ENCODE peak calls at places on chromosomes 16 and 17, in ten cellular contexts. F is right lobe of liver; I is stomach; C is psoas muscle; L is A673; X is tibial nerve; E is Peyer's patch; U is neural progenitor cell; D is CD4-positive, alpha-beta memory T cell; Z is IMR-90. O is an unnamed sample.

GRCh38 chr16:59632266-59632855 is 898.2 kb upstream of the GOT2 start:
- DNase-seq in F (no peak), I (no peak), C (no peak), L (no peak), X (no peak), E (no peak), U (no peak), D (no peak), Z (peak; percentile 68), O (no peak)

GRCh38 chr17:5678171-5678570 is 93.9 kb upstream of the NLRP1 start:
- DNase-seq in F (no peak), I (no peak), C (no peak), L (no peak), X (no peak), E (no peak), U (no peak), D (no peak), Z (no peak), O (no peak)

GRCh38 chr17:78397681-78398101 is 19.2 kb downstream of the PGS1 start:
- DNase-seq in F (no peak), I (no peak), C (peak; percentile 61), L (no peak), X (no peak), E (no peak), U (no peak), D (no peak), Z (peak; percentile 40), O (no peak)

GRCh38 chr16:23694707-23695373 is 16.2 kb downstream of the PLK1 start:
- DNase-seq in F (peak; percentile 24), I (no peak), C (no peak), L (no peak), X (no peak), E (no peak), U (peak; percentile 83), D (no peak), Z (peak; percentile 38), O (no peak)

GRCh38 chr16:78133919-78134318 is 34.5 kb downstream of the WWOX start:
- DNase-seq in F (no peak), I (no peak), C (no peak), L (no peak), X (no peak), E (no peak), U (no peak), D (no peak), Z (no peak), O (no peak)

GRCh38 chr16:55773859-55774549 is 58.9 kb downstream of the CES1 start:
- DNase-seq in F (no peak), I (no peak), C (no peak), L (no peak), X (no peak), E (no peak), U (no peak), D (no peak), Z (no peak), O (no peak)

GRCh38 chr16:1678500-1679098 is 520 bp downstream of the JPT2 start:
- DNase-seq in F (peak; percentile 66), I (peak; percentile 50), C (peak; percentile 39), L (peak; percentile 31), X (peak; percentile 16), E (peak; percentile 63), U (peak; percentile 41), D (peak; percentile 32), Z (peak; percentile 24), O (no peak)

GRCh38 chr16:19698480-19699465 is 19.3 kb downstream of the KNOP1 start:
- DNase-seq in F (no peak), I (no peak), C (no peak), L (no peak), X (peak; percentile 31), E (no peak), U (no peak), D (no peak), Z (peak; percentile 20), O (no peak)

GRCh38 chr16:68065716-68066305 is 19.4 kb upstream of the NFATC3 start:
- DNase-seq in F (no peak), I (peak; percentile 15), C (no peak), L (no peak), X (no peak), E (peak; percentile 29), U (no peak), D (no peak), Z (peak; percentile 82), O (no peak)

GRCh38 chr17:61366715-61367413 is 32.8 kb upstream of the TBX2 start:
- DNase-seq in F (no peak), I (peak; percentile 33), C (no peak), L (no peak), X (no peak), E (no peak), U (no peak), D (no peak), Z (no peak), O (no peak)

DNA sequence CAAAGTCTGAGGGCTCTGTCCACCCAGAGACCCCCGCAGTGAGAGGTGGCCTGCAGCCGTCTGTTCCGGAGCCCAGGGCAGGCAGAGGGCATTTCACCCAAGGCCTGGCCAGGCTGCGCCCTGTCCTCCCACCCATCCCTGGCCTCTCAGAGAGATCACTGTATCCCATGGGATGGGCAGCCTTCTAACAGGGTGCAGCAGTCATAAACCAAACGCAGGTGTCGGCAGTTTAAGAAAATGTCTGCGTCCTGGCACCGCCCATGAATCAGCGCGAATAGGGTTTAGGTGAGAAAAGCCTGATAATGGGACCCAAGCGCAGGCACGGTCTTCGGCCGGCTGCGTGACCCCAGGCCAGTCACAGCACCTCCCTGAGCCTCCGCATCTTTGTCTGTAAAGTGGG is 5.4 kb downstream of the CYBA start:
- DNase-seq in F (no peak), I (no peak), C (no peak), L (no peak), X (no peak), E (no peak), U (no peak), D (no peak), Z (no peak), O (no peak)
- H3K27ac ChIP-seq in F (no peak overlapping the region), I (no peak overlapping the region), C (no peak overlapping the region), L (no peak overlapping the region), X (no peak overlapping the region), E (no peak overlapping the region), U (no peak overlapping the region), D (no peak overlapping the region), Z (no peak overlapping the region), O (no peak overlapping the region)

DNA sequence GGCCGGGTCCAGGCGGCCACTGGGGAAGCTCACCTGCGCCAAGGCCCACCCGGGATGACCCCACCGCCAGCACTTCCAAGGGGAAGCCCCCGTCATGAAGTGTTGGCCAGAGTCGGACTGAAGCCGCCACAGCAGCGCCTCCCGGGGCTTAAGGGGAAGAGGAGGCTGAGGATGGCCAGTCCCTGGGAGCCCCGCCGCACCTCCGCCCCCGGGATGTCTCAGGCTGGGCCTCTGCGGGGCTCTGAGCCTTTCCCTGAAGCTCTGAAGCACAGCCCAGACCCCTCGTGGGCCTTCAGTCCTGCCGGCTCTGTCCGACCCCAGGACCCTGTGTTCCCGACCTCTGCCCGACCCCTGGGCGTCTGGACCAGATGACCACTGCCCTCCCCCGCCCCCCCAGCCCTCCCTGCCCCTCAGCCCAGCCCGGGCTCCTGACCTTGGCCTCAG is 42.8 kb upstream of the ACSF3 start:
- DNase-seq in F (no peak), I (no peak), C (no peak), L (no peak), X (no peak), E (no peak), U (no peak), D (no peak), Z (no peak), O (no peak)
- H3K4me3 ChIP-seq in F (no peak overlapping the region), I (no peak overlapping the region), C (no peak overlapping the region), L (no peak overlapping the region), X (no peak overlapping the region), E (no peak overlapping the region), U (no peak overlapping the region), D (no peak overlapping the region), Z (no peak overlapping the region), O (no peak overlapping the region)

GRCh38 chr17:7834891-7835817 is 1.1 kb downstream of the KDM6B start:
- DNase-seq in F (peak; percentile 97), I (peak; percentile 97), C (peak; percentile 98), L (peak; percentile 100), X (peak; percentile 95), E (peak; percentile 97), U (peak; percentile 99), D (peak; percentile 92), Z (peak; percentile 99), O (peak; percentile 94)
- H3K4me1 ChIP-seq in F (no peaks in the 10 kb centered on the region), I (peaks cover 28% of the 10 kb centered on the region), C (peaks cover 27% of the 10 kb centered on the region), L (peaks cover 31% of the 10 kb centered on the region), X (peaks cover 38% of the 10 kb centered on the region), E (peaks cover 33% of the 10 kb centered on the region), U (peaks cover 28% of the 10 kb centered on the region), D (peaks cover 45% of the 10 kb centered on the region), Z (peaks cover 15% of the 10 kb centered on the region), O (peaks cover 58% of the 10 kb centered on the region)

GRCh38 chr16:83900611-83901010 is 1.7 kb downstream of the MLYCD start:
- DNase-seq in F (no peak), I (no peak), C (no peak), L (no peak), X (no peak), E (no peak), U (no peak), D (no peak), Z (no peak), O (no peak)
- H3K27ac ChIP-seq in F (no peak overlapping the region), I (no peak overlapping the region), C (peak overlapping the region; percentile 97), L (no peak overlapping the region), X (no peak overlapping the region), E (no peak overlapping the region), U (no peak overlapping the region), D (no peak overlapping the region), Z (no peak overlapping the region), O (no peak overlapping the region)

DNA sequence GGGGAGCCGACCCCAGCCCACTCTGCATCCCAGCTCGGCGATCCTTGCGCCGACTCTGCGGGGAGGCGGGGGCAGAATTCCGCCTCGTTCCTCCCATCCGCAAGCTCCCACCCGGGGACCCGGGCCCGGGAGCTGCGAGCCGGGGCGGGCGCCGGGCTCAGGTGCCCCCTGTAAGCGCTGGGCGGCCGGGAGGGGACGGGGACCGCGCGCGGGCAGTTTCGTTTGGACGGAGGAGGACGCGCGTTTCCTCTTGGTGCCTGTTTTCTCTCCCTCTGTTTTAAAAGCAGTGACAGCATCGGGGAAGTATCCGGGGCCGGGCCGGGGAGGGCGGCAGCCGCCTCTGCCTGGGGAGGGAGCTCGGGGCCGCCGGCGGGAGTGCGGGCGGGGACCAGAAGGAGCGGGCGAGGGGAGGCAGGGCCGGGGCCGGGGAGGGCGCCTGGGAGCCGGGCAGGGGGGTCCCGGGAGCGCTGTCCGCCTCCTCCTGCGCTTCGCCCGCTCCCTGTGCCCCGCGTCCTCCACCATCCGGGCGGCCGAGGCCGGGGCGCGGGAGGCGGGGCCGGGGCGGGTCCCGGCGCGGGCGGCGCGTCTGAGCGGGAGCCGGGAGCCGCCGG is 57.0 kb downstream of the RAP1GAP2 start:
- DNase-seq in F (peak; percentile 46), I (peak; percentile 68), C (peak; percentile 49), L (no peak), X (no peak), E (peak; percentile 61), U (peak; percentile 72), D (peak; percentile 39), Z (peak; percentile 49), O (peak; percentile 18)
- H3K4me3 ChIP-seq in F (peak overlapping the region; percentile 38), I (peak overlapping the region; percentile 63), C (peak overlapping the region; percentile 58), L (peak overlapping the region; percentile 34), X (peak overlapping the region; percentile 74), E (peak overlapping the region; percentile 72), U (peak overlapping the region; percentile 68), D (peak overlapping the region; percentile 32), Z (peak overlapping the region; percentile 89), O (no peak overlapping the region)

GRCh38 chr16:70573451-70574121 is 50.0 kb downstream of the SF3B3 start:
- DNase-seq in F (no peak), I (no peak), C (no peak), L (peak; percentile 17), X (peak; percentile 39), E (peak; percentile 46), U (no peak), D (no peak), Z (peak; percentile 97), O (no peak)
- H3K4me1 ChIP-seq in F (no peaks in the 10 kb centered on the region), I (peaks cover 5% of the 10 kb centered on the region), C (peaks cover 49% of the 10 kb centered on the region), L (peaks cover 17% of the 10 kb centered on the region), X (peaks cover 40% of the 10 kb centered on the region), E (no peaks in the 10 kb centered on the region), U (no peaks in the 10 kb centered on the region), D (peaks cover 3% of the 10 kb centered on the region), Z (peaks cover 40% of the 10 kb centered on the region), O (no peaks in the 10 kb centered on the region)

GRCh38 chr17:47882695-47883588 is 13.1 kb upstream of the SP2 start:
- DNase-seq in F (no peak), I (no peak), C (no peak), L (no peak), X (no peak), E (peak; percentile 62), U (no peak), D (no peak), Z (no peak), O (no peak)
- H3K27ac ChIP-seq in F (no peak overlapping the region), I (peak overlapping the region; percentile 1), C (no peak overlapping the region), L (no peak overlapping the region), X (peak overlapping the region; percentile 55), E (peak overlapping the region; percentile 98), U (no peak overlapping the region), D (no peak overlapping the region), Z (no peak overlapping the region), O (no peak overlapping the region)

O was measured in CD4-positive, CD25-positive, alpha-beta regulatory T cell.